ENCODE peak calls at places on chromosomes 2 and 18, in six cellular contexts. One of them, this sample, is unnamed.

GRCh38 chr18:48342588-48342987 is 66.6 kb downstream of the ZBTB7C start:
- DNase-seq in gastrocnemius medialis: no peak
- DNase-seq in MM.1S: no peak
- DNase-seq in mesendoderm: no peak
- DNase-seq in H9: no peak
- DNase-seq in prostate gland: no peak
- DNase-seq in this sample: no peak

GRCh38 chr2:142286618-142287017 is 155.8 kb upstream of the LRP1B start:
- DNase-seq in MM.1S: no peak
- DNase-seq in gastrocnemius medialis: no peak
- DNase-seq in H9: peak; percentile 71
- DNase-seq in prostate gland: no peak
- DNase-seq in mesendoderm: peak; percentile 85
- DNase-seq in this sample: no peak

GRCh38 chr2:10720306-10720705 is 1.1 kb upstream of the ATP6V1C2 start:
- DNase-seq in mesendoderm: no peak
- DNase-seq in MM.1S: no peak
- DNase-seq in prostate gland: no peak
- DNase-seq in H9: no peak
- DNase-seq in gastrocnemius medialis: no peak
- DNase-seq in this sample: no peak

GRCh38 chr18:56035546-56035945 is 447.6 kb upstream of the TCF4 start:
- DNase-seq in H9: no peak
- DNase-seq in gastrocnemius medialis: no peak
- DNase-seq in mesendoderm: no peak
- DNase-seq in prostate gland: no peak
- DNase-seq in MM.1S: no peak
- DNase-seq in this sample: no peak

GRCh38 chr2:127531133-127531709 is 4.3 kb upstream of the MYO7B start:
- DNase-seq in H9: no peak
- DNase-seq in prostate gland: no peak
- DNase-seq in MM.1S: no peak
- DNase-seq in mesendoderm: no peak
- DNase-seq in gastrocnemius medialis: no peak
- DNase-seq in this sample: no peak

GRCh38 chr2:150997702-150998480 is 263.8 kb downstream of the RBM43 start:
- DNase-seq in MM.1S: no peak
- DNase-seq in gastrocnemius medialis: no peak
- DNase-seq in mesendoderm: no peak
- DNase-seq in H9: no peak
- DNase-seq in prostate gland: no peak
- DNase-seq in this sample: no peak

GRCh38 chr18:55586841-55587240 is 1.2 kb downstream of the TCF4 start:
- DNase-seq in MM.1S: no peak
- DNase-seq in H9: no peak
- DNase-seq in mesendoderm: peak; percentile 55
- DNase-seq in gastrocnemius medialis: no peak
- DNase-seq in prostate gland: no peak
- DNase-seq in this sample: no peak

GRCh38 chr2:9422321-9423099 is 818 bp downstream of the ITGB1BP1 start:
- DNase-seq in gastrocnemius medialis: no peak
- DNase-seq in H9: peak; percentile 65
- DNase-seq in prostate gland: no peak
- DNase-seq in mesendoderm: peak; percentile 64
- DNase-seq in MM.1S: peak; percentile 38
- DNase-seq in this sample: peak; percentile 49

GRCh38 chr2:84782717-84783442 is 98.0 kb downstream of the TRABD2A start:
- DNase-seq in H9: no peak
- DNase-seq in gastrocnemius medialis: no peak
- DNase-seq in mesendoderm: no peak
- DNase-seq in MM.1S: no peak
- DNase-seq in prostate gland: no peak
- DNase-seq in this sample: no peak

GRCh38 chr2:233926806-233927205 is 9.6 kb downstream of the TRPM8 start:
- DNase-seq in gastrocnemius medialis: no peak
- DNase-seq in MM.1S: no peak
- DNase-seq in mesendoderm: no peak
- DNase-seq in prostate gland: peak; percentile 89
- DNase-seq in H9: no peak
- DNase-seq in this sample: no peak

GRCh38 chr2:206260427-206261012 is 13.9 kb upstream of the ZDBF2 start:
- DNase-seq in MM.1S: peak; percentile 84
- DNase-seq in H9: no peak
- DNase-seq in mesendoderm: no peak
- DNase-seq in gastrocnemius medialis: no peak
- DNase-seq in prostate gland: no peak
- DNase-seq in this sample: no peak

GRCh38 chr2:46540496-46541342 is 61.4 kb downstream of the TMEM247 start:
- DNase-seq in MM.1S: no peak
- DNase-seq in prostate gland: no peak
- DNase-seq in mesendoderm: peak; percentile 88
- DNase-seq in H9: no peak
- DNase-seq in gastrocnemius medialis: no peak
- DNase-seq in this sample: peak; percentile 21

GRCh38 chr18:76803814-76804213 is 18.5 kb upstream of the ZNF236 start:
- DNase-seq in gastrocnemius medialis: peak; percentile 29
- DNase-seq in H9: peak; percentile 79
- DNase-seq in MM.1S: peak; percentile 62
- DNase-seq in mesendoderm: peak; percentile 81
- DNase-seq in prostate gland: peak; percentile 54
- DNase-seq in this sample: peak; percentile 39

GRCh38 chr2:231360401-231360800 is 35.1 kb upstream of the B3GNT7 start:
- DNase-seq in mesendoderm: peak; percentile 62
- DNase-seq in prostate gland: no peak
- DNase-seq in gastrocnemius medialis: no peak
- DNase-seq in MM.1S: no peak
- DNase-seq in H9: peak; percentile 68
- DNase-seq in this sample: no peak

GRCh38 chr18:23887493-23887892 is 127.1 kb upstream of the TTC39C start:
- DNase-seq in MM.1S: no peak
- DNase-seq in prostate gland: no peak
- DNase-seq in gastrocnemius medialis: no peak
- DNase-seq in H9: no peak
- DNase-seq in mesendoderm: no peak
- DNase-seq in this sample: no peak

GRCh38 chr2:154097823-154098398 is 226.2 kb downstream of the GALNT13 start:
- DNase-seq in gastrocnemius medialis: no peak
- DNase-seq in prostate gland: no peak
- DNase-seq in mesendoderm: peak; percentile 21
- DNase-seq in MM.1S: no peak
- DNase-seq in H9: no peak
- DNase-seq in this sample: no peak

GRCh38 chr2:41781082-41781481 is 266.7 kb upstream of the PKDCC start:
- DNase-seq in prostate gland: no peak
- DNase-seq in MM.1S: no peak
- DNase-seq in mesendoderm: peak; percentile 22
- DNase-seq in gastrocnemius medialis: no peak
- DNase-seq in H9: no peak
- DNase-seq in this sample: no peak

GRCh38 chr2:102664439-102665042 is 45.2 kb downstream of the SLC9A2 start:
- DNase-seq in H9: no peak
- DNase-seq in gastrocnemius medialis: no peak
- DNase-seq in mesendoderm: peak; percentile 50
- DNase-seq in prostate gland: no peak
- DNase-seq in MM.1S: no peak
- DNase-seq in this sample: peak; percentile 29

GRCh38 chr18:46199515-46200147 is 95.4 kb downstream of the HAUS1 start:
- DNase-seq in H9: no peak
- DNase-seq in prostate gland: peak; percentile 4
- DNase-seq in MM.1S: no peak
- DNase-seq in gastrocnemius medialis: no peak
- DNase-seq in mesendoderm: peak; percentile 87
- DNase-seq in this sample: no peak

DNA sequence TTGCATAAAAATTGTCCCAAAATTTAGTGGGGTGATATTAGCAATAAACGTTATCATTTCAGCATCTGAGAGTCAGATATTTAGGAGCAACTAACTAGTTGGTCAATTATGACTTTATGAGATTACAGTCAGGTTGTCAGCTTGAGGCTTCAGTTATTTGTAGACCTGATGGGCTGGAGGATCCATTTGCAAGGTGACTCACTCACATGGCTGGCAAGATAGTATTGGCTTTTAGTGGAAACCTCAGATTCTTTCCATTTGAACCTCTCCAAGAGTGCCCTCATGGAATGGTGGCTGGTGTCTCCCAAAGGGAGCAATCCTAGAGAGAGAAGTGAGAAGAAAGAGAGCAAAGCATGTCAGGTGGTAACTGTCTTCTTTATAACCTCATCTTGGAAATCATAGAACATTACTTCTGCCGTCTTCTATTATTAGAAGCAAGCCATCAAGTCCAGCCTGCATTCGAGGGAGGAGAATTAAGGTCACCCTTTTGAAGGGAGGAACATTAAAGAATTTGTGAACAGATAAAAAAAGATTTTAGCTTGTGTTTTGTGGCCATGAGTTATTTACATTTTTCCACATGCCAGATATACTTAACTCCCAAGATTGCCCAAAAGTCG is 92.5 kb downstream of the HAUS1 start:
- DNase-seq in H9: no peak
- DNase-seq in prostate gland: no peak
- DNase-seq in gastrocnemius medialis: no peak
- DNase-seq in mesendoderm: peak; percentile 40
- DNase-seq in MM.1S: no peak
- DNase-seq in this sample: no peak
- H3K27ac ChIP-seq in H9: no peak overlapping the region
- H3K27ac ChIP-seq in prostate gland: no peak overlapping the region
- H3K27ac ChIP-seq in gastrocnemius medialis: peak overlapping the region; percentile 55
- H3K27ac ChIP-seq in mesendoderm: no peak overlapping the region
- H3K27ac ChIP-seq in MM.1S: no peak overlapping the region
- H3K27ac ChIP-seq in this sample: no peak overlapping the region

GRCh38 chr2:174012347-174013309 is 47.5 kb upstream of the SP3 start:
- DNase-seq in MM.1S: no peak
- DNase-seq in prostate gland: peak; percentile 62
- DNase-seq in mesendoderm: peak; percentile 83
- DNase-seq in gastrocnemius medialis: peak; percentile 63
- DNase-seq in H9: peak; percentile 83
- DNase-seq in this sample: peak; percentile 30

GRCh38 chr2:174015428-174015827 is 50.3 kb upstream of the SP3 start:
- DNase-seq in H9: no peak
- DNase-seq in MM.1S: no peak
- DNase-seq in mesendoderm: no peak
- DNase-seq in gastrocnemius medialis: no peak
- DNase-seq in prostate gland: no peak
- DNase-seq in this sample: no peak

GRCh38 chr2:174013310-174013751 is 48.2 kb upstream of the SP3 start:
- DNase-seq in MM.1S: no peak
- DNase-seq in gastrocnemius medialis: no peak
- DNase-seq in H9: peak; percentile 44
- DNase-seq in prostate gland: no peak
- DNase-seq in mesendoderm: peak; percentile 61
- DNase-seq in this sample: no peak

GRCh38 chr2:174014699-174015070 is 49.5 kb upstream of the SP3 start:
- DNase-seq in mesendoderm: peak; percentile 77
- DNase-seq in MM.1S: no peak
- DNase-seq in gastrocnemius medialis: no peak
- DNase-seq in prostate gland: no peak
- DNase-seq in H9: no peak
- DNase-seq in this sample: no peak

DNA sequence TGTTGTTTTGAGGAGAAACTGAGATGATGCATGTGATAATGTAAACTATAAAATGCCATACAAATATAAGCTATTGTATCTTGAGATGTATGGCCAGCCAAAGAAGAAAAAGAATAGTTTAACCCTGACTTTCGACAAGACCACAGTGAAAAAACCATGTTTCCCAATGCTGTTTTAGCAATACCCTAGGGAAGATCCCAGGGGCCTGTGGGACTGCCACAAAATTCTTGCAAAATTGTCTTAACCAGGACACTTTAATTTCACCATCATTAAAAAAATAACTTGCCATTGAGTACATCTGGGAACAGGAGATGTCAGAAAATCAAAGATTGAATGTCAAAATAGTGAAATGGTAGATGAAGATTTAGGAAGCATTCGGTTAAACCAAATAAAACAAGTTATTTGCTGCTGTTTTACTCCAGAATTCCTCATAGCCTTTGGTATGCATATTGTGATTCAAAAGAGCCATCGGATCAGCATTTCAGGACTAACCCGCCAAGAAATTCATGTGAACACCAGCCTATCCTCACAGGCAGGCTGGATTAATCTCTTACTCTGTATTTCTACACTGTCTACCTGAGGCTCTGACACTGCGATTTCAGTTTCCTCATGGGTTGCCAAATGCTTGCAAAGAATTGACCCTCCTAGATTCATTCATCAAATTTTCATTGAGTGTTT is 49.0 kb upstream of the SP3 start:
- DNase-seq in mesendoderm: peak; percentile 30
- DNase-seq in gastrocnemius medialis: no peak
- DNase-seq in MM.1S: no peak
- DNase-seq in prostate gland: no peak
- DNase-seq in H9: no peak
- DNase-seq in this sample: no peak
- H3K27ac ChIP-seq in mesendoderm: no peak overlapping the region
- H3K27ac ChIP-seq in gastrocnemius medialis: peak overlapping the region; percentile 87
- H3K27ac ChIP-seq in MM.1S: no peak overlapping the region
- H3K27ac ChIP-seq in prostate gland: no peak overlapping the region
- H3K27ac ChIP-seq in H9: no peak overlapping the region
- H3K27ac ChIP-seq in this sample: peak overlapping the region; percentile 76

GRCh38 chr2:23943666-23944065 is 3.4 kb downstream of the UBXN2A start:
- DNase-seq in H9: no peak
- DNase-seq in prostate gland: no peak
- DNase-seq in gastrocnemius medialis: no peak
- DNase-seq in MM.1S: no peak
- DNase-seq in mesendoderm: no peak
- DNase-seq in this sample: no peak
- H3K27ac ChIP-seq in H9: no peak overlapping the region
- H3K27ac ChIP-seq in prostate gland: no peak overlapping the region
- H3K27ac ChIP-seq in gastrocnemius medialis: no peak overlapping the region
- H3K27ac ChIP-seq in MM.1S: no peak overlapping the region
- H3K27ac ChIP-seq in mesendoderm: no peak overlapping the region
- H3K27ac ChIP-seq in this sample: no peak overlapping the region

DNA sequence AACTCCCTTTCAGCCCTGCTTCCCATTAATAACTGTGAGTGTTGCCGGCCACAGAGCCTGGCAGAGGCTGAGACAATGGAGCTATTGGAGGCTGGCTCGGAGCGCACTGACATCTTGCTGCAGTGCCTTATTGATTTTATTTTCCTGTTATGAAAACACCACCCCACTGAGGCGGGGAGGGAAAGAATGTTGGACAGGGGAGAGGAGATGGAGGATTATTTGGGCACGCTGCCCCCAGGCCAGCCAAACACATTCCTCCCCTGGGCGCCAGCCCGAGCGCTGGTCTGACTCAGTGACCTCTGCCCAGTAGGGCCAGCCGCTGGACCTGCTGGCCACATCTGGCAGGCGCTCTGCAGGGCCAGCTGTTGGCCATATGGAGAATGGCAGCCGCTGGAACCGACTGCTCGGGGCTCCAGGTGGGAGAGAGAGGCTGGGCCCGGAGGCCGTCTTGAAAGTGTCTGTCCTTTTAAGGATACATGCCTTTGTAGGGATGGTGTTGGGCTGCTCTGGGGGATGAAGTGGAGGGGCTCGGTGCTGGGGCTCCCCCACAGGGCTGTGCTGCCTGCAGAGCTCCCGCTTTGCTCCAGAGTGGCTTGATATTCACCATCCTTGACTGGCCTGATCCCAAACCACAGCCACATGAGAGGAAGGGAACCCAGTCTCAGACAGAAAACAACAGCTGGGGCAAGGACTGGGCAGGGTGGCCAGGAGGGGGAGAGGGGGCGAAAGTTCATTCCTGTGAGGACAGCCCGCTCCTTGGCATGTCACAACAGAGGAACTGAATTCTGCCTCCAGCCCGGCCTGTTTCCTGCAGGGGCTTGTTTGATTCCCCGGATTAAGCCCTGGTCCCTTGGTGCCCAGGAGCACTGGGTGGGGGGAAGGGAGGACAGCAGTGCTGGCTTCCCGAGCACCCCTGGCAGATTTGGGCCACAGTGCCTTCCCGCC is 179.0 kb downstream of the KLHL29 start:
- DNase-seq in mesendoderm: no peak
- DNase-seq in prostate gland: peak; percentile 91
- DNase-seq in H9: peak; percentile 53
- DNase-seq in MM.1S: no peak
- DNase-seq in gastrocnemius medialis: peak; percentile 94
- DNase-seq in this sample: no peak
- H3K27ac ChIP-seq in mesendoderm: no peak overlapping the region
- H3K27ac ChIP-seq in prostate gland: peak overlapping the region; percentile 78
- H3K27ac ChIP-seq in H9: no peak overlapping the region
- H3K27ac ChIP-seq in MM.1S: no peak overlapping the region
- H3K27ac ChIP-seq in gastrocnemius medialis: peak overlapping the region; percentile 89
- H3K27ac ChIP-seq in this sample: peak overlapping the region; percentile 36